ENCODE peak calls at places on chromosomes 7 and 10, in four cellular contexts. S is foreskin fibroblast, T is ascending aorta, A is GM10248. Z is an unnamed sample.

GRCh38 chr10:118800920-118801319 is 46.1 kb upstream of the CACUL1 start:
- DNase-seq in S (no peak), T (no peak), A (no peak), Z (peak)

GRCh38 chr7:1176891-1177373 is 16.9 kb upstream of the ZFAND2A start:
- DNase-seq in S (no peak), T (no peak), A (peak), Z (peak)

GRCh38 chr7:102284399-102284798 is 2.3 kb upstream of the SH2B2 start:
- DNase-seq in S (no peak), T (no peak), A (no peak), Z (peak)

GRCh38 chr10:74297389-74298080 is 146.5 kb downstream of the ADK start:
- DNase-seq in S (no peak), T (no peak), A (no peak), Z (no peak)

GRCh38 chr10:14459670-14460069 is 128.9 kb upstream of the FRMD4A start:
- DNase-seq in S (no peak), T (no peak), A (no peak), Z (no peak)

GRCh38 chr7:143320620-143321019 is 4.7 kb downstream of the CLCN1 start:
- DNase-seq in S (no peak), T (no peak), A (no peak), Z (no peak)

GRCh38 chr7:129836983-129837382 is 115.8 kb downstream of the UBE2H start:
- DNase-seq in S (no peak), T (no peak), A (no peak), Z (no peak)

GRCh38 chr10:70694410-70695179 is 22.3 kb downstream of the ADAMTS14 start:
- DNase-seq in S (peak), T (no peak), A (no peak), Z (no peak)

GRCh38 chr10:86202226-86202625 is 164.4 kb downstream of the GRID1 start:
- DNase-seq in S (no peak), T (no peak), A (no peak), Z (no peak)

GRCh38 chr10:111370101-111370500 is 293.3 kb downstream of the ADRA2A start:
- DNase-seq in S (no peak), T (no peak), A (no peak), Z (no peak)

GRCh38 chr10:4786043-4786839 is 39.8 kb upstream of the AKR1E2 start:
- DNase-seq in S (no peak), T (no peak), A (no peak), Z (no peak)
- TF ChIP-seq CTCF in S (no peak), T (no peak), A (no peak), Z (no peak)

GRCh38 chr7:111855842-111856227 is 293.5 kb upstream of the IMMP2L start:
- DNase-seq in S (no peak), T (no peak), A (no peak), Z (no peak)

GRCh38 chr7:111858331-111858730 is 296.0 kb upstream of the IMMP2L start:
- DNase-seq in S (no peak), T (no peak), A (no peak), Z (no peak)

GRCh38 chr7:111853231-111853990 is 291.1 kb upstream of the IMMP2L start:
- DNase-seq in S (no peak), T (no peak), A (no peak), Z (no peak)

GRCh38 chr7:111852081-111852480 is 289.8 kb upstream of the IMMP2L start:
- DNase-seq in S (no peak), T (no peak), A (no peak), Z (no peak)

DNA sequence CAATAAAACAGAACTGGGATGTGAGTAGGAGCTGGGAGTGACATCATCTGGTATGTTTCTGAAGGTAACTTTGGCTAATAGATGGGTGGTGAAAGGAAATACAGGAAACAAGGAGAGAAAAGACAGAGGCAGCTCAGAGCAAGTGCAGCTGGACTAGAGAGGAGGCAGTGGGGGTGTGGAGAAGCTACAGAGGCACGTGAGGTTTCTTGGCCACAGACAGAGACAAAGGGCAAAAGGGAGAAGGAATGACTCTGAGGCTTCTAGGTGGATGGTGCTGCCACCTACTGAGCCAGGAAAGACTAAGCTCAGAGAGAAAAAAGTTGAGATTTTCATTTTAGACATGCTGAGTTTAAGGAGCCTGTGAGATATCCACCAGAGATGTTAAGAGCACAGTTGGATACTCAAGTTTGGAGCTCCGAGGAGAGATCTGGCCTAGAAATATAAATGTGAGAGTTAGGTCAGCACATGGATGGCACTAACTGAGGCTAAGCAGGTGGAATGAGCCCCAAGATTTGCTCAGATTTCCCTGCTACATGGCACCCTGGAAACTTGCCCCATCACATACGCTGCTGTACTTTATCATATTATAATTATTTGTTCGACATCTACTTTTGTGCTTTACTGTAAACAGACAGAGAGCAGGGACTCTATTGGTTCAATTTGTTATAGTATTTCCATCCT is 293.0 kb upstream of the IMMP2L start:
- DNase-seq in S (peak), T (no peak), A (peak), Z (peak)
- TF ChIP-seq CTCF in S (peak), T (peak), A (peak), Z (peak)

DNA sequence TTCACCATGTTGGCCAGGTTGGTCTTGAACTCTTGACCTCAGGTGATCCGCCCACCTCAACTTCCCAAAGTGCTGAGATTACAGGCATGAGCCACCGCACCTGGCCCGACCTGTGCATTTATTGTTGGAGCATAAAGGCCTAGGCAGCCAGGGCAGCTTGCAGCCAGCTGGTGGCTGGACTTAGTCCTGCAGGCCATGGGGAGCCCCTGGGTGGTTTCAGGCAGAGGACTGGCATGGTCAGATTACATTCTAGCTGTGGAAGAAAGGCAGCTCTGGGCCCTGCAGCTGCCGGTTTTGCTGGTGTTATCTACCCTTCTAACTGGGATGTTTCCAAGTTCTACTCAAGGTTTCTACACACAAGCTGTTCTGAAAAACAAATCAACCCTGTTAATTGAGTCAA is 22.6 kb upstream of the MKRN1 start:
- DNase-seq in S (no peak), T (no peak), A (no peak), Z (no peak)
- TF ChIP-seq CTCF in S (no peak), T (no peak), A (no peak), Z (no peak)

DNA sequence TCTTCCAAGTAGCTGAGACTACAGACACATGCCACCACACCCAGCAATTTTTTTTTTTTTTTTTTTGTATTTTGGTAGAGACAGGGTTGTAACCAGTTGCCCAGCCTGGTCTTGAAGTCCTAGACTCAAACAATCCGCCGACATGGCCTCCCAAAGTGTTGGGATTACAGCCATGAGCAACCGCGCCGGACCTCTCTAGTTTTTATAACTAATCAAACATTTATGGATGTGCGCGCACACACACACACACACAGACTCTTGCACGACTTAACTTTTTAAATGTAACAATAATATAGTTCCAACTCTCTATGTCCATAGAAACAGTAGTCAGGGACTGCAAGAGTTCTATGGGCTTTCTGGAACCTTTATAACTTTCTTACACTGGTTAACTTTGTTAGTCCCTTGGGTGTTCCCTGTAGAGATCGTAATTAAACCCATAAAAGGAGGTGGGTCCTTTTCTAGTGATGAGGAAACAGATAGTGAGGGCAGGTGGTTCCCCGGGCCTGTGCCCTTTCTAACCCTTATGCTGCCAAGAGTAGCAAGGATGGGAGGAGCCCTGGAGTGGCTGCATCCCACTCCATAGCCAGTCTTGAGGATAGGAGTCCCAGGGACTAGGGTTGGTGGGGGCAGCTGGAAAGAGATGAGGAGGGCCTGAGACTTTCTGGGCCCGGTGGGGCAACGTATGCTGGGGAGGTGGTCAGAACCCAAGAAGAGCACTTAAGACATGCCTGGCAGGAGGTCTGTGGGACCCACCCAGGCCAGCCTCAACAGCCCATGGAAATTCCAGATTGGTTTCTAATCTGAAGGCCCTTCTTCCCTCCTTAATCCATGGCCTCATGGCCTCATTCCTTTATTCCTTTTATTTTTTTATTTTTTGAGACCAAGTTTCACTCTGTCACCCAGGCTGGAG is 8.6 kb downstream of the MARVELD1 start:
- DNase-seq in S (no peak), T (no peak), A (no peak), Z (no peak)
- TF ChIP-seq CTCF in S (no peak), T (no peak), A (no peak), Z (no peak)

DNA sequence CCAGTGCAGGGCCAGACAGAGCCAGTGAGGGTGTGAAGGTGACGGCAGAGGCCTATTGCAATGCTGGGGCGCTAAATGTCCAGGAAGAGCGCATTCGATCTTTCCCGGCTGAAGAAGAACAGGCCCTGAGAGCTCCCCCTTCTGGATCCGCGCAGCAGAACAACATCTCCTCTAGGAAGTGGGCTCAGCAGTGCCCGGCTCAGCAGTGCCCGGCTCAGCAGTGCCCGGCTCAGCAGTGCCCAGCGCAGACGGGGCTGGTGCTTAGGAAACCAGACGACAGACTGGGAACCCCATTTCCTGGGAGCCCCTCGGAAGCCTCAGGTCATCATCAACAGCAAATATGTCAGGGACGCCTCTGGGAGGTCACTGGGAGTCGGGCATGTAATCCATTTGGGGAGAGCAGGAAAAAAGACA is 4.7 kb upstream of the NOS3 start:
- DNase-seq in S (peak), T (no peak), A (peak), Z (peak)
- TF ChIP-seq CTCF in S (peak), T (peak), A (peak), Z (peak)

GRCh38 chr10:6721480-6721879 is 141.4 kb upstream of the PRKCQ start:
- DNase-seq in S (peak), T (no peak), A (no peak), Z (no peak)
- TF ChIP-seq CTCF in S (peak), T (no peak), A (no peak), Z (no peak)

GRCh38 chr7:149872419-149873073 is 1.2 kb upstream of the ATP6V0E2 start:
- DNase-seq in S (peak), T (peak), A (peak), Z (peak)
- TF ChIP-seq CTCF in S (peak), T (no peak), A (peak), Z (no peak)

DNA sequence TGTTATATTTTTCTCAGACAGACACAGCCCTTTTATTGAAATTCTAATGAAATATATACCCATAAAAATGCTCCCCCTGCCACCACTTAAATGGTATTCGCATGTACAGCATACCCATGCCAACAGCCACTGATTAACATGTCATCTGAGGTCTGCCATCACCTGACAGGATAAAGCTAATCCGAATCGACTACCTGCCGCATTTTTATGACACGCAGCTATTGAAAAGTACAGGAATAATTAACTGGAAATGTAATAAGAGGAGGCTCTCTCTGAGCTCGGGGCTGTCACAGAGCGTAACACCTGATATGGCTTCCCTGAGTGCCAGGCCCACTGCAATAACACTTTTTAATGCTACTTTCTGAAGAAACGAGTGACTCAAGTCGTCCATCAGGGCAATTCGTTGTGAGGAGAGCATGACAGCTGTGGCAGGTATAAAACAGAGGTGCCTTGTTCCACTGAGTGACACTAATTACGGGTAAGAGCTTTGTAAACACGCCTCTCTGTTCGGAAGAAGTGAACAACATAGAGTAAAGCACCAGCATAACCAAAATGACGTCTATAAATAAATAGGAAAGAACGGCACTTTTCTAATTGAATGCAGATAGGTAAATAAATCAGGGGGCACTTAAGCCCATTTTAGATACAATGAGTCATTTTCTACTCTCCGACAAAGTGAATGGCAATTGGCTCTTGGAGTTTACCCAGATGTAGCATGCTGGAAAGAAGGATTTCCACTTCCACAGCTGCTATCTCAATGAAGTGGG is 56.6 kb upstream of the CREB5 start:
- DNase-seq in S (no peak), T (no peak), A (no peak), Z (no peak)
- TF ChIP-seq CTCF in S (no peak), T (no peak), A (no peak), Z (no peak)

GRCh38 chr7:104971290-104972071 is 42.5 kb upstream of the KMT2E start:
- DNase-seq in S (no peak), T (no peak), A (no peak), Z (no peak)
- TF ChIP-seq CTCF in S (no peak), T (peak), A (no peak), Z (no peak)

GRCh38 chr10:343231-344215 is 208.3 kb downstream of the ZMYND11 start:
- DNase-seq in S (no peak), T (no peak), A (no peak), Z (no peak)

GRCh38 chr10:340646-341045 is 205.4 kb downstream of the ZMYND11 start:
- DNase-seq in S (no peak), T (no peak), A (no peak), Z (no peak)

GRCh38 chr10:338176-339037 is 203.2 kb downstream of the ZMYND11 start:
- DNase-seq in S (no peak), T (no peak), A (no peak), Z (peak)

GRCh38 chr10:339038-339391 is 203.8 kb downstream of the ZMYND11 start:
- DNase-seq in S (no peak), T (no peak), A (no peak), Z (no peak)

GRCh38 chr10:341081-341740 is 206.0 kb downstream of the ZMYND11 start:
- DNase-seq in S (no peak), T (no peak), A (no peak), Z (no peak)
- TF ChIP-seq CTCF in S (no peak), T (no peak), A (no peak), Z (no peak)